ENCODE peak calls at places on chromosomes 16 and 17, in seven cellular contexts. K is EH, J is HL-60, T is GM10248, Y is hepatic stellate cell, P is sigmoid colon, U is NCI-H1092 treated with DMSO at 0.1 percent for 48 hours. Q is an unnamed sample.

GRCh38 chr17:56972111-56972730 is 5.7 kb upstream of the SCPEP1 start:
- DNase-seq in K (no peak), J (no peak), T (no peak), Y (no peak), P (no peak), U (no peak), Q (no peak)

GRCh38 chr16:53829186-53829747 is 125.3 kb downstream of the FTO start:
- DNase-seq in K (peak; percentile 38), J (no peak), T (no peak), Y (peak; percentile 9), P (no peak), U (no peak), Q (no peak)

GRCh38 chr17:21400816-21401593 is 24.8 kb downstream of the KCNJ12 start:
- DNase-seq in K (peak; percentile 40), J (no peak), T (no peak), Y (no peak), P (no peak), U (no peak), Q (no peak)

GRCh38 chr17:2435181-2435741 is 34.4 kb upstream of the MNT start:
- DNase-seq in K (no peak), J (no peak), T (no peak), Y (no peak), P (no peak), U (peak; percentile 86), Q (no peak)

GRCh38 chr16:68885321-68885720 is 42.0 kb downstream of the TANGO6 start:
- DNase-seq in K (no peak), J (no peak), T (no peak), Y (no peak), P (no peak), U (peak; percentile 86), Q (no peak)

GRCh38 chr16:9597967-9598730 is 506.7 kb downstream of the HAPSTR1 start:
- DNase-seq in K (no peak), J (no peak), T (no peak), Y (no peak), P (no peak), U (no peak), Q (no peak)

GRCh38 chr16:29745853-29746345 is at the start of gene C16orf54:
- DNase-seq in K (no peak), J (peak; percentile 97), T (peak; percentile 72), Y (no peak), P (peak; percentile 76), U (no peak), Q (peak; percentile 96)

GRCh38 chr17:15384142-15384803 is 42.9 kb upstream of the TEKT3 start:
- DNase-seq in K (no peak), J (no peak), T (no peak), Y (peak; percentile 11), P (peak; percentile 83), U (no peak), Q (no peak)

GRCh38 chr16:2359919-2360318 is 19.4 kb upstream of the ABCA3 start:
- DNase-seq in K (no peak), J (no peak), T (no peak), Y (no peak), P (no peak), U (no peak), Q (no peak)

Q was measured in cardiac septum.